ENCODE peak calls at places on chromosomes 7 and 10, in four cellular contexts. D, M, L and A are unnamed samples.

GRCh38 chr7:100102950-100103840 is 1.8 kb downstream of the AP4M1 start:
- DNase-seq in D (peak), M (no peak), L (no peak), A (peak)

GRCh38 chr7:106604303-106604918 is 56.5 kb downstream of the CCDC71L start:
- DNase-seq in D (no peak), M (no peak), L (no peak), A (no peak)

GRCh38 chr7:11749629-11750028 is 82.4 kb downstream of the THSD7A start:
- DNase-seq in D (no peak), M (no peak), L (no peak), A (no peak)

GRCh38 chr10:101217450-101218281 is 11.6 kb downstream of the LBX1 start:
- DNase-seq in D (peak), M (peak), L (peak), A (peak)

GRCh38 chr7:131104611-131105293 is 222.9 kb upstream of the MKLN1 start:
- DNase-seq in D (peak), M (no peak), L (no peak), A (no peak)

GRCh38 chr7:152411389-152411788 is 24.4 kb downstream of the KMT2C start:
- DNase-seq in D (no peak), M (no peak), L (no peak), A (peak)

GRCh38 chr10:28036587-28036986 is 37.7 kb upstream of the ODAD2 start:
- DNase-seq in D (peak), M (no peak), L (no peak), A (no peak)

GRCh38 chr7:101941481-101942383 is 124.3 kb downstream of the CUX1 start:
- DNase-seq in D (peak), M (peak), L (no peak), A (no peak)

GRCh38 chr7:99380823-99381663 is 6.5 kb downstream of the ARPC1B start:
- DNase-seq in D (no peak), M (no peak), L (peak), A (peak)

GRCh38 chr10:6140965-6141295 is 52.1 kb downstream of the RBM17 start:
- DNase-seq in D (no peak), M (no peak), L (no peak), A (no peak)

GRCh38 chr10:69124558-69125121 is 662 bp downstream of the VPS26A start:
- DNase-seq in D (peak), M (peak), L (peak), A (peak)

GRCh38 chr7:151233111-151233701 is 923 bp downstream of the CHPF2 start:
- DNase-seq in D (peak), M (peak), L (peak), A (peak)

GRCh38 chr10:98253499-98253898 is 14.5 kb downstream of the LOXL4 start:
- DNase-seq in D (no peak), M (no peak), L (no peak), A (no peak)

GRCh38 chr7:48108959-48109847 is 20.1 kb downstream of the UPP1 start:
- DNase-seq in D (no peak), M (no peak), L (no peak), A (no peak)

GRCh38 chr7:322111-322671 is 32.2 kb downstream of the FOXL3 start:
- DNase-seq in D (peak), M (peak), L (no peak), A (peak)

GRCh38 chr7:121084748-121085336 is 96.3 kb downstream of the CPED1 start:
- DNase-seq in D (peak), M (no peak), L (peak), A (peak)

GRCh38 chr7:132381742-132382472 is 194.4 kb downstream of the PLXNA4 start:
- DNase-seq in D (no peak), M (no peak), L (peak), A (peak)

GRCh38 chr7:49597805-49598204 is 175.6 kb upstream of the VWC2 start:
- DNase-seq in D (no peak), M (no peak), L (no peak), A (no peak)

GRCh38 chr7:2863461-2864066 is 19.5 kb upstream of the GNA12 start:
- DNase-seq in D (peak), M (peak), L (peak), A (peak)

GRCh38 chr7:129955993-129956543 is 3.3 kb upstream of the UBE2H start:
- DNase-seq in D (no peak), M (no peak), L (no peak), A (no peak)

GRCh38 chr7:129950191-129950940 is 2.4 kb downstream of the UBE2H start:
- DNase-seq in D (no peak), M (no peak), L (no peak), A (peak)

GRCh38 chr7:129951076-129952011 is 1.4 kb downstream of the UBE2H start:
- DNase-seq in D (no peak), M (no peak), L (no peak), A (peak)

GRCh38 chr7:129952164-129952652 is 552 bp downstream of the UBE2H start:
- DNase-seq in D (no peak), M (no peak), L (no peak), A (no peak)

GRCh38 chr7:129952653-129953560 is at the start of gene UBE2H:
- DNase-seq in D (peak), M (peak), L (peak), A (peak)
- TF ChIP-seq SMC3 in D (no peak), M (no peak), L (no peak), A (peak)

GRCh38 chr7:134478707-134479106 is 19.8 kb upstream of the AKR1B1 start:
- DNase-seq in D (peak), M (no peak), L (no peak), A (no peak)
- TF ChIP-seq SMC3 in D (peak), M (peak), L (no peak), A (no peak)

GRCh38 chr7:27176343-27176731 is 2.2 kb upstream of the HOXA10 start:
- DNase-seq in D (no peak), M (no peak), L (no peak), A (no peak)
- TF ChIP-seq SMC3 in D (no peak), M (no peak), L (no peak), A (no peak)

GRCh38 chr7:30202671-30203070 is 67.9 kb downstream of the MTURN start:
- DNase-seq in D (no peak), M (no peak), L (no peak), A (no peak)
- TF ChIP-seq SMC3 in D (no peak), M (no peak), L (no peak), A (no peak)

GRCh38 chr7:76234931-76235441 is 33.3 kb downstream of the SRRM3 start:
- DNase-seq in D (peak), M (peak), L (peak), A (peak)
- TF ChIP-seq SMC3 in D (no peak), M (no peak), L (no peak), A (no peak)

DNA sequence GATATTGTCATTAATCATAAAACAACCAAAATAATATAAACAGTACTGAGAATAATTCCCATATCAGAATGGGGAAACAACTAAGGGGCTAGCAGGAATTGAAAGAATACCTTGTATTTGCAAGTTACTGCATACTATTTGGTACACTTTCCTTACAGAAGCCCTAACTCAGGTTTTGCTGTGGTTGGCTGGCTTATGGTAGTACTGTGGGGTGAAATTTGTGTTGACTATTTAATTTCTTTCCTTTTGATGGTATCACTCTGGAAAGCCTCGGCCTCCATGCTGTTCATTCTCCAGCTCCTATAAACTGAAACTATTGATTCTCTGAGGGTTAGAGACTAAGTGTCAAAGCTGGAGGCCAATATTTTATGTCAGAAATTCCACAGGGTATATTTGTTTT is 13.6 kb downstream of the SKIDA1 start:
- DNase-seq in D (no peak), M (no peak), L (no peak), A (no peak)
- TF ChIP-seq SMC3 in D (no peak), M (no peak), L (no peak), A (no peak)